ENCODE peak calls at places on chromosomes 7 and 10, in eight cellular contexts. S is EL; T is iPS DF 19.7; D is stimulated activated CD4-positive, alpha-beta T cell treated with anti-CD3 and anti-CD28 coated beads, Interleukin-2, amount 100 ng/mL, for 48 hours; G is AG09319; O is cardiac fibroblast; Z is GM12878; K is activated naive CD8-positive, alpha-beta T cell treated with anti-CD3 and anti-CD28 coated beads for 36 hours. H is an unnamed sample.

GRCh38 chr7:76073335-76073990 is 25.6 kb downstream of the MDH2 start:
- DNase-seq in D (no peak), G (no peak), K (no peak), Z (no peak), S (no peak), T (no peak), O (no peak), H (no peak)

GRCh38 chr10:130227883-130228282 is 91.7 kb downstream of the GLRX3 start:
- DNase-seq in D (no peak), K (no peak), T (no peak), Z (no peak), G (no peak), O (no peak), S (no peak), H (no peak)

GRCh38 chr7:128830231-128831177 is at the start of gene FLNC:
- DNase-seq in Z (no peak), T (no peak), K (peak; percentile 39), G (peak; percentile 49), S (peak; percentile 76), O (peak; percentile 73), D (peak; percentile 29), H (peak; percentile 77)

GRCh38 chr10:86899670-86900276 is 57.6 kb downstream of the MMRN2 start:
- DNase-seq in K (peak; percentile 16), G (peak; percentile 40), S (peak; percentile 57), O (peak; percentile 85), D (peak; percentile 21), T (peak; percentile 23), Z (no peak), H (peak; percentile 72)

GRCh38 chr7:75813781-75814236 is at the start of gene CCL24:
- DNase-seq in K (no peak), Z (no peak), S (no peak), T (no peak), O (no peak), G (no peak), D (no peak), H (no peak)

GRCh38 chr7:111525100-111525499 is 37.2 kb downstream of the IMMP2L start:
- DNase-seq in K (no peak), O (no peak), T (no peak), Z (no peak), G (no peak), S (no peak), D (no peak), H (no peak)

GRCh38 chr7:37541810-37542443 is 93.3 kb upstream of the ELMO1 start:
- DNase-seq in O (no peak), D (no peak), Z (peak; percentile 20), K (no peak), G (no peak), T (no peak), S (no peak), H (no peak)

GRCh38 chr7:44208085-44208484 is 7.3 kb downstream of the YKT6 start:
- DNase-seq in T (no peak), K (no peak), O (no peak), D (no peak), S (no peak), Z (no peak), G (no peak), H (no peak)

GRCh38 chr7:87047-87446 is 105.3 kb upstream of the FAM20C start:
- DNase-seq in Z (no peak), S (no peak), T (no peak), K (no peak), O (no peak), G (no peak), D (no peak), H (no peak)

GRCh38 chr10:31194986-31195385 is 124.0 kb upstream of the ZEB1 start:
- DNase-seq in O (no peak), G (no peak), Z (no peak), S (no peak), D (no peak), K (no peak), T (no peak), H (peak; percentile 53)

GRCh38 chr10:95290801-95291633 is at the start of gene PDLIM1:
- DNase-seq in O (peak; percentile 74), Z (no peak), D (peak; percentile 13), G (no peak), T (no peak), S (peak; percentile 73), K (peak; percentile 41), H (peak; percentile 73)

GRCh38 chr7:24456526-24457214 is 116.6 kb upstream of the PALS2 start:
- DNase-seq in Z (no peak), D (no peak), K (no peak), T (no peak), S (no peak), O (no peak), G (no peak), H (peak; percentile 29)

GRCh38 chr7:122055072-122055471 is 89.0 kb downstream of the AASS start:
- DNase-seq in O (no peak), Z (no peak), D (no peak), S (no peak), K (no peak), T (no peak), G (no peak), H (no peak)

GRCh38 chr7:44415510-44415909 is 74.9 kb downstream of the NUDCD3 start:
- DNase-seq in O (no peak), D (no peak), K (no peak), S (peak; percentile 12), T (no peak), G (no peak), Z (no peak), H (no peak)

GRCh38 chr10:86650151-86650550 is 4.2 kb upstream of the OPN4 start:
- DNase-seq in S (no peak), T (no peak), G (no peak), D (no peak), Z (no peak), O (no peak), K (no peak), H (no peak)

GRCh38 chr7:93014410-93014809 is 103.4 kb downstream of the SAMD9 start:
- DNase-seq in T (no peak), O (peak; percentile 17), Z (no peak), S (no peak), D (no peak), G (no peak), K (no peak), H (peak; percentile 22)

GRCh38 chr10:34125702-34126101 is 689.4 kb downstream of the PARD3 start:
- DNase-seq in G (no peak), K (no peak), S (no peak), Z (no peak), D (no peak), O (no peak), T (no peak), H (no peak)